ENCODE peak calls at places on chromosomes 12 and 14, in ten cellular contexts. P, Y, K, B, L, H, G, W, F and V are unnamed samples.

GRCh38 chr14:20295067-20295466 is 10.7 kb downstream of the TTC5 start:
- DNase-seq in P (no peak), Y (no peak), K (no peak), B (no peak), L (no peak), H (no peak), G (no peak), W (no peak), F (no peak), V (no peak)

GRCh38 chr14:95200404-95200803 is 43.1 kb upstream of the DICER1 start:
- DNase-seq in P (no peak), Y (no peak), K (no peak), B (no peak), L (no peak), H (no peak), G (no peak), W (no peak), F (no peak), V (no peak)

GRCh38 chr12:1130571-1130970 is 139.5 kb downstream of the ERC1 start:
- DNase-seq in P (no peak), Y (no peak), K (no peak), B (no peak), L (no peak), H (no peak), G (no peak), W (no peak), F (no peak), V (no peak)

GRCh38 chr14:22469541-22470303 is 119.3 kb downstream of the DAD1 start:
- DNase-seq in P (no peak), Y (no peak), K (no peak), B (no peak), L (no peak), H (no peak), G (no peak), W (no peak), F (no peak), V (no peak)

GRCh38 chr12:74514098-74514872 is 23.4 kb upstream of the ATXN7L3B start:
- DNase-seq in P (no peak), Y (no peak), K (no peak), B (no peak), L (no peak), H (no peak), G (no peak), W (no peak), F (no peak), V (no peak)

GRCh38 chr14:106530423-106531107 is 1004.2 kb downstream of the TMEM121 start:
- DNase-seq in P (no peak), Y (peak; percentile 52), K (no peak), B (peak; percentile 36), L (no peak), H (peak; percentile 15), G (no peak), W (no peak), F (no peak), V (peak; percentile 60)

GRCh38 chr14:76007852-76008251 is 22.3 kb downstream of the IFT43 start:
- DNase-seq in P (no peak), Y (no peak), K (peak; percentile 51), B (no peak), L (no peak), H (no peak), G (no peak), W (no peak), F (no peak), V (no peak)

GRCh38 chr12:108699955-108700563 is 31.3 kb downstream of the CORO1C start:
- DNase-seq in P (no peak), Y (no peak), K (no peak), B (no peak), L (no peak), H (no peak), G (no peak), W (no peak), F (no peak), V (no peak)

GRCh38 chr12:116969615-116970575 is 59.1 kb downstream of the FBXW8 start:
- DNase-seq in P (peak; percentile 72), Y (no peak), K (peak; percentile 72), B (peak; percentile 96), L (peak; percentile 45), H (peak; percentile 5), G (peak; percentile 78), W (no peak), F (peak; percentile 48), V (no peak)

GRCh38 chr12:132776816-132777568 is 15.4 kb upstream of the ANKLE2 start:
- DNase-seq in P (peak; percentile 75), Y (no peak), K (no peak), B (no peak), L (peak; percentile 67), H (no peak), G (no peak), W (no peak), F (peak; percentile 37), V (no peak)

GRCh38 chr14:96723946-96724345 is 73.2 kb upstream of the VRK1 start:
- DNase-seq in P (no peak), Y (no peak), K (no peak), B (no peak), L (no peak), H (no peak), G (no peak), W (no peak), F (no peak), V (no peak)

GRCh38 chr14:96727076-96727475 is 70.1 kb upstream of the VRK1 start:
- DNase-seq in P (no peak), Y (no peak), K (no peak), B (no peak), L (no peak), H (peak; percentile 9), G (no peak), W (no peak), F (no peak), V (no peak)

GRCh38 chr14:96727490-96727889 is 69.7 kb upstream of the VRK1 start:
- DNase-seq in P (no peak), Y (no peak), K (no peak), B (no peak), L (no peak), H (no peak), G (no peak), W (no peak), F (no peak), V (no peak)

GRCh38 chr14:96725232-96725631 is 72.0 kb upstream of the VRK1 start:
- DNase-seq in P (no peak), Y (no peak), K (no peak), B (no peak), L (no peak), H (no peak), G (no peak), W (no peak), F (no peak), V (no peak)

GRCh38 chr14:96722751-96723150 is 74.4 kb upstream of the VRK1 start:
- DNase-seq in P (no peak), Y (no peak), K (no peak), B (no peak), L (no peak), H (peak; percentile 6), G (no peak), W (no peak), F (no peak), V (no peak)
- H3K4me3 ChIP-seq in P (no peak overlapping the region), Y (no peak overlapping the region), K (no peak overlapping the region), B (no peak overlapping the region), L (no peak overlapping the region), H (no peak overlapping the region), G (no peak overlapping the region), W (no peak overlapping the region), F (no peak overlapping the region), V (no peak overlapping the region)

GRCh38 chr14:89661392-89661791 is 244.4 kb upstream of the FOXN3 start:
- DNase-seq in P (no peak), Y (no peak), K (no peak), B (no peak), L (no peak), H (no peak), G (no peak), W (no peak), F (no peak), V (no peak)

GRCh38 chr14:89665262-89665661 is 248.2 kb upstream of the FOXN3 start:
- DNase-seq in P (no peak), Y (no peak), K (no peak), B (no peak), L (no peak), H (no peak), G (no peak), W (no peak), F (no peak), V (no peak)

GRCh38 chr14:89658977-89659670 is 242.1 kb upstream of the FOXN3 start:
- DNase-seq in P (no peak), Y (no peak), K (no peak), B (no peak), L (no peak), H (no peak), G (no peak), W (no peak), F (no peak), V (no peak)

GRCh38 chr14:89657014-89657413 is 240.0 kb upstream of the FOXN3 start:
- DNase-seq in P (no peak), Y (no peak), K (no peak), B (no peak), L (no peak), H (no peak), G (no peak), W (no peak), F (no peak), V (no peak)

GRCh38 chr14:89660183-89660582 is 243.2 kb upstream of the FOXN3 start:
- DNase-seq in P (peak; percentile 45), Y (no peak), K (peak; percentile 57), B (no peak), L (no peak), H (no peak), G (peak; percentile 55), W (no peak), F (no peak), V (no peak)
- H3K4me3 ChIP-seq in P (no peak overlapping the region), Y (no peak overlapping the region), K (no peak overlapping the region), B (no peak overlapping the region), L (no peak overlapping the region), H (no peak overlapping the region), G (no peak overlapping the region), W (no peak overlapping the region), F (no peak overlapping the region), V (no peak overlapping the region)

DNA sequence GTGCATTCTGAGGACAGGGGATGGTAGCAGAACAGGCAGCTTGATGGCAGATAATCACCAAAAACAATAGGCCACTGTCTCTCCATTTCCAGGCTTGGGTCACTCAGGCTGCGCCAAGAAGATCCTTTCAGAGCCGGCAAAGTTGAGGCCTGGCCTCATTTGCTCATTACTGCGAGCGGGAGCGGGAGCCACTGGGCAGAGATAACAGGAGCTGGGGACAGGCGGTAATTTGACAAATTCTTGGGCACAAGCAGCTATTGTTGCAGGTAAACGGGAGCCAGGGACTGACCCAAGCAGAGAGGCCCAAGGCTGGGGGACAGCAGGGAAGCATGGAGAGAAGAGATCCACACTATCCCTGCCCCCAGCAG is 2.1 kb downstream of the MSI1 start:
- DNase-seq in P (no peak), Y (no peak), K (no peak), B (no peak), L (no peak), H (no peak), G (no peak), W (no peak), F (no peak), V (no peak)
- H3K4me3 ChIP-seq in P (no peak overlapping the region), Y (no peak overlapping the region), K (no peak overlapping the region), B (no peak overlapping the region), L (no peak overlapping the region), H (peak overlapping the region; percentile 79), G (peak overlapping the region; percentile 26), W (peak overlapping the region; percentile 59), F (no peak overlapping the region), V (no peak overlapping the region)

GRCh38 chr14:52063107-52063506 is 5.8 kb downstream of the NID2 start:
- DNase-seq in P (peak; percentile 67), Y (no peak), K (peak; percentile 43), B (peak; percentile 82), L (no peak), H (peak; percentile 30), G (peak; percentile 55), W (no peak), F (no peak), V (no peak)
- H3K4me3 ChIP-seq in P (no peak overlapping the region), Y (no peak overlapping the region), K (no peak overlapping the region), B (no peak overlapping the region), L (no peak overlapping the region), H (no peak overlapping the region), G (no peak overlapping the region), W (no peak overlapping the region), F (no peak overlapping the region), V (no peak overlapping the region)